ENCODE peak calls at places on chromosomes 7 and 10, in four cellular contexts. One of them, this sample, is unnamed. For H3K9me1, the result is how much of the 10 kb centered on the place peaks cover.

GRCh38 chr10:23096814-23097549 is 1.6 kb downstream of the MSRB2 start:
- DNase-seq in IMR-90: peak
- DNase-seq in endothelial cell of umbilical vein: peak
- DNase-seq in K562: peak
- DNase-seq in this sample: no peak

GRCh38 chr10:13414855-13415254 is 66.8 kb upstream of the SEPHS1 start:
- DNase-seq in K562: peak
- DNase-seq in IMR-90: no peak
- DNase-seq in endothelial cell of umbilical vein: peak
- DNase-seq in this sample: no peak

GRCh38 chr7:153590136-153590535 is 462.1 kb upstream of the DPP6 start:
- DNase-seq in endothelial cell of umbilical vein: no peak
- DNase-seq in K562: no peak
- DNase-seq in IMR-90: no peak
- DNase-seq in this sample: no peak

GRCh38 chr7:102122026-102122425 is 164.6 kb upstream of the SH2B2 start:
- DNase-seq in IMR-90: peak
- DNase-seq in K562: peak
- DNase-seq in endothelial cell of umbilical vein: peak
- DNase-seq in this sample: no peak

GRCh38 chr10:77692782-77693181 is 55.2 kb upstream of the KCNMA1 start:
- DNase-seq in K562: no peak
- DNase-seq in IMR-90: peak
- DNase-seq in endothelial cell of umbilical vein: no peak
- DNase-seq in this sample: peak

GRCh38 chr10:63264852-63265617 is 131.9 kb downstream of the NRBF2 start:
- DNase-seq in K562: peak
- DNase-seq in endothelial cell of umbilical vein: peak
- DNase-seq in IMR-90: peak
- DNase-seq in this sample: no peak

GRCh38 chr7:147509052-147509480 is 1081.5 kb upstream of the C7orf33 start:
- DNase-seq in K562: no peak
- DNase-seq in endothelial cell of umbilical vein: no peak
- DNase-seq in IMR-90: peak
- DNase-seq in this sample: no peak

GRCh38 chr10:100775346-100775745 is 30.0 kb downstream of the PAX2 start:
- DNase-seq in endothelial cell of umbilical vein: no peak
- DNase-seq in IMR-90: no peak
- DNase-seq in K562: no peak
- DNase-seq in this sample: no peak

GRCh38 chr7:102460467-102460866 is 4.2 kb downstream of the ALKBH4 start:
- DNase-seq in endothelial cell of umbilical vein: no peak
- DNase-seq in K562: no peak
- DNase-seq in IMR-90: no peak
- DNase-seq in this sample: no peak

GRCh38 chr10:16192337-16192736 is 244.5 kb upstream of the PTER start:
- DNase-seq in K562: no peak
- DNase-seq in IMR-90: no peak
- DNase-seq in endothelial cell of umbilical vein: no peak
- DNase-seq in this sample: no peak

GRCh38 chr7:20279979-20280378 is 50.7 kb upstream of the ITGB8 start:
- DNase-seq in K562: no peak
- DNase-seq in IMR-90: no peak
- DNase-seq in endothelial cell of umbilical vein: no peak
- DNase-seq in this sample: no peak

DNA sequence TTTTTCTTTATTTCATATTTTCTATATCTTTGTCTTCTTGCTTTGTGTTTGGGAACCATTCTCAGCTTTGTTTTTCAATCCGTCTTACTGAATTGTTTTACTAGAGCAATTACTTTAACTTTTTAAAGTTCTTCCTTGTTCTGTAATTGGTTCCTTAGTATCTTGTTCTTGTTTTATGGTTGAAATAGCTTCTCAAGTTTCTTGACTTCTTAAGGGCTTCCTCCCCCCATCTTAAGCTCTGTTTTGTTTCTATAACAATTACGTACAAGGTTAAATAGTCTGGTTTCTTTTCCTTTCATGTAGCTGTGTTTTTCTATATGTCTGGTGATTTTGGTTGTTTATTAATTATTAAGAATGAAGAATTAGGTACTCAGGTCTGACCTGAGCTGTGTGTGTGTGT is 158.0 kb downstream of the SDHAF3 start:
- DNase-seq in IMR-90: no peak
- DNase-seq in endothelial cell of umbilical vein: no peak
- DNase-seq in K562: no peak
- DNase-seq in this sample: no peak
- H3K9me1 ChIP-seq in IMR-90: under half
- H3K9me1 ChIP-seq in endothelial cell of umbilical vein: under half
- H3K9me1 ChIP-seq in K562: under half
- H3K9me1 ChIP-seq in this sample: under half

GRCh38 chr10:61594430-61594829 is 68.3 kb upstream of the CABCOCO1 start:
- DNase-seq in endothelial cell of umbilical vein: no peak
- DNase-seq in K562: no peak
- DNase-seq in IMR-90: no peak
- DNase-seq in this sample: no peak

GRCh38 chr10:61589547-61590243 is 73.0 kb upstream of the CABCOCO1 start:
- DNase-seq in K562: no peak
- DNase-seq in IMR-90: peak
- DNase-seq in endothelial cell of umbilical vein: peak
- DNase-seq in this sample: no peak

GRCh38 chr10:61586829-61587228 is 75.9 kb upstream of the CABCOCO1 start:
- DNase-seq in IMR-90: no peak
- DNase-seq in K562: peak
- DNase-seq in endothelial cell of umbilical vein: no peak
- DNase-seq in this sample: no peak

GRCh38 chr10:61592581-61592980 is 70.1 kb upstream of the CABCOCO1 start:
- DNase-seq in endothelial cell of umbilical vein: peak
- DNase-seq in K562: peak
- DNase-seq in IMR-90: no peak
- DNase-seq in this sample: no peak

GRCh38 chr10:61588770-61589211 is 73.9 kb upstream of the CABCOCO1 start:
- DNase-seq in K562: peak
- DNase-seq in IMR-90: peak
- DNase-seq in endothelial cell of umbilical vein: peak
- DNase-seq in this sample: no peak
- H3K9me1 ChIP-seq in K562: under half
- H3K9me1 ChIP-seq in IMR-90: under half
- H3K9me1 ChIP-seq in endothelial cell of umbilical vein: under half
- H3K9me1 ChIP-seq in this sample: under half

GRCh38 chr7:84159435-84159834 is 35.2 kb downstream of the SEMA3A start:
- DNase-seq in IMR-90: no peak
- DNase-seq in K562: no peak
- DNase-seq in endothelial cell of umbilical vein: no peak
- DNase-seq in this sample: no peak
- H3K9me1 ChIP-seq in IMR-90: under half
- H3K9me1 ChIP-seq in K562: under half
- H3K9me1 ChIP-seq in endothelial cell of umbilical vein: under half
- H3K9me1 ChIP-seq in this sample: under half

GRCh38 chr7:67429735-67430134 is 433.1 kb downstream of the TYW1 start:
- DNase-seq in IMR-90: no peak
- DNase-seq in endothelial cell of umbilical vein: no peak
- DNase-seq in K562: no peak
- DNase-seq in this sample: no peak
- H3K9me1 ChIP-seq in IMR-90: under half
- H3K9me1 ChIP-seq in endothelial cell of umbilical vein: under half
- H3K9me1 ChIP-seq in K562: under half
- H3K9me1 ChIP-seq in this sample: under half

GRCh38 chr7:43083091-43083490 is 29.4 kb upstream of the HECW1 start:
- DNase-seq in endothelial cell of umbilical vein: no peak
- DNase-seq in K562: no peak
- DNase-seq in IMR-90: no peak
- DNase-seq in this sample: no peak
- H3K9me1 ChIP-seq in endothelial cell of umbilical vein: under half
- H3K9me1 ChIP-seq in K562: under half
- H3K9me1 ChIP-seq in IMR-90: under half
- H3K9me1 ChIP-seq in this sample: under half

GRCh38 chr10:92450896-92451295 is 123.0 kb downstream of the IDE start:
- DNase-seq in IMR-90: no peak
- DNase-seq in K562: no peak
- DNase-seq in endothelial cell of umbilical vein: no peak
- DNase-seq in this sample: no peak
- H3K9me1 ChIP-seq in IMR-90: under half
- H3K9me1 ChIP-seq in K562: under half
- H3K9me1 ChIP-seq in endothelial cell of umbilical vein: under half
- H3K9me1 ChIP-seq in this sample: under half

GRCh38 chr7:33907625-33908024 is 2.3 kb downstream of the BMPER start:
- DNase-seq in K562: no peak
- DNase-seq in IMR-90: no peak
- DNase-seq in endothelial cell of umbilical vein: no peak
- DNase-seq in this sample: no peak
- H3K9me1 ChIP-seq in K562: under half
- H3K9me1 ChIP-seq in IMR-90: under half
- H3K9me1 ChIP-seq in endothelial cell of umbilical vein: under half
- H3K9me1 ChIP-seq in this sample: under half

DNA sequence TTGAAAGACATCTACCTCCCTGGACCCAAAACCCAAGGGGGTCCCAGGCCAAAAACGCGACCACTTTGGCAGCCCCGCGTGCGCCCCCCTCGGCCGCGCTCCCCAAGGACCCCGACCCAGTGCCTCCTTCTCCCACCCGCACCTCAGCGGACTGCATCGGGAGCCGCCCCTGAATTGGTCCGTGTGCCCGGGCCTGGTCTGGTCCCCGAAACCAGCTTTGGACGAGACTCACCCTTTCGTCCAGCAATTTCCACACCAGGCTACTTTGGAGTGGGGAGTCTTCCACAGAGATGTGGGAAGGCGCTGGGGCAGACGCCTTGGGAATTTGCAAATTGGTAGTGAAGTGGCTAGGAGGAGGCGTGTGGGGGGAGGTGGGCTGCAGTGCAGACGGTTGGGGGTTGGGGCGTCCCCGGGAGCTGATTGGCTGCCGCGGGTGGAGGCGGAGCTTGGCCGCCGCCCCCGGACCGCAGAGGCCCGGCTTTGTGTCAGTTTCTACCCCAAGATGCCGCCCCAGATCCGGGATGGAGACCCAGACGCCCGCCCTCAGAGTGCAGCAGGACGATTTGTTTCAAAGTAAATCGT is 16.9 kb downstream of the TCAF1 start:
- DNase-seq in endothelial cell of umbilical vein: peak
- DNase-seq in K562: peak
- DNase-seq in IMR-90: peak
- DNase-seq in this sample: no peak
- H3K9me1 ChIP-seq in endothelial cell of umbilical vein: under half
- H3K9me1 ChIP-seq in K562: under half
- H3K9me1 ChIP-seq in IMR-90: under half
- H3K9me1 ChIP-seq in this sample: under half

DNA sequence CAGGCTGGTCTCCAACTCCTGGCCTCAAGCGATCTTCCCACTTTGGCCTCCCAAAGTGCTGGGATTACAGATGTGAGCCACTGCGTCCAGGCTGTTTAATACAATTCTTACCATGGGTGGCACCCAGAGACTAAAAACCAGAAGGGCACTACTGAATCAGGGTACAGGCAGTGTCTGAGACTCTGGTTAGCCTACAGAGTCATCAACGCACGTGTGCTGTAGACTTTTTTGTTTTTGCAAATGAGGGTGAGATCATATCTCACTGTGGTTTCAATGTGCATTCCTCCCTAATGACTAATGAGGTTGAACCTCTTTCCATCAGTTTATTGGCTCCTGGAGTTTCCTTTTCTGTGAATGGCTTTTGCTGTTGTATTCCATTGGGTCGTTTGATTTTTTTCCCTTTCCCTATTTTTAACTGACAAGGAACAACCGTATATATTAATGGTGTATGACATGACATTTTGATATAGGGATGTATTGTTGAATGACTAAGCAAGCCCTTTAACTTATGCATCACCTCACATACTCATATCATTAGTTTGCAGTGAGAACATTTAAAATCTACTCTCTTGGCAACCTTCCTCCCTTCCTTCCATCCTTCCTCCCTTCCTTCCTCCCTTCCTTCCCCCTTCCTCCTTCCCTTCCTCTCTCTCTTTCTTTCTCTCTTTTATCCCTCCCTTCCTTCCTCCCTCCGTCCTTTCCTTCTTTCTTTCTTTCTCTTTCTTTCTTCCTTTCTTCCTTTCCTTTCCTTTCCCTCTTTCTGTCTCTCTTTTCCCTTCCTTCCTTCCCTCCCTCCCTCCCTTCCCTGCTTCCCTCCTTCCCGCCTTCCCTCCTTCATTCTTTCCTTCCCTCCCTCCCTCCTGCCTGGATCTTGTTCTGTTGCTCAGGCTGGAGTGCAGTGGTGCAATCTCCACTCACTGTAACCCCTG is 9.3 kb upstream of the TMEM270 start:
- DNase-seq in K562: peak
- DNase-seq in IMR-90: peak
- DNase-seq in endothelial cell of umbilical vein: peak
- DNase-seq in this sample: peak
- H3K9me1 ChIP-seq in K562: under half
- H3K9me1 ChIP-seq in IMR-90: under half
- H3K9me1 ChIP-seq in endothelial cell of umbilical vein: under half
- H3K9me1 ChIP-seq in this sample: under half

DNA sequence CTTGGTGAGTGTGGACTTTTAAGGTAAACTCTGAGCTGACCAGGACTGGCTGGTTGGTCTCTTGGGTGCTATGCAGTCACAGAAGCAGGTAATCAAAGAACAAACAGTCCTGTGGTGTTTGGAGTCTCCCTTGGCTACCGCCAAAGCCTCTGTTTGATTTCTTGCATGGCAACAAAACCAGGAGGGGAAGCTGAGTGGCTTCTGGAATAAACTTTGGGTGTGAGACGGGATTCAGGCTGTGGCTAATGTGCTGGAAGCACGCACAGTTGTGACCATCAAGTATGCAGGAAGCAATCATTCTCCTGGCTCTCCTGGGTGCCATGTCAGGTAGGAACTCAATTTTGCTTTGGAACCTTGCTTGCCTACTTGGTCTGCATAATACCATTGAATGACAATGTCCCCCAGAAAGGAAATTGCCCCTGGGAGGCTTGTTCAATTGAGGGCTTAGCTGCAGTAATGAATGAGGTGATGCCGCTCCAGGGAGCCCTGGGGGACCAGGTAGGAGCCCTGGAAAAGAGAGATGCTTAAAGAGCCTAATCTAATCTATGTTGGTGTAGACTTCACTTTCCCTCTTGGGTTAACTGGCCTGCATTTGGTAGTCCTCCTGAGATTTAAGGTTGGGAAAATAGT is at the start of gene CDHR3:
- DNase-seq in endothelial cell of umbilical vein: no peak
- DNase-seq in K562: no peak
- DNase-seq in IMR-90: no peak
- DNase-seq in this sample: no peak
- H3K9me1 ChIP-seq in endothelial cell of umbilical vein: under half
- H3K9me1 ChIP-seq in K562: under half
- H3K9me1 ChIP-seq in IMR-90: under half
- H3K9me1 ChIP-seq in this sample: under half

This sample was measured in keratinocyte.